ENCODE peak calls at places on chromosomes 11 and 22, in ten cellular contexts. O, U, T, K, J, R, I, C, Y and V are unnamed samples.

GRCh38 chr11:108906329-108906728 is 241.5 kb downstream of the DDX10 start:
- DNase-seq in O (no peak), I (peak), Y (no peak), K (peak), C (no peak), U (no peak), R (no peak), J (no peak), T (no peak), V (no peak)

GRCh38 chr22:27110985-27111451 is 453.6 kb downstream of the MIAT start:
- DNase-seq in C (no peak), I (no peak), O (no peak), U (no peak), R (no peak), T (no peak), Y (no peak), J (no peak), K (no peak), V (no peak)

GRCh38 chr11:134754196-134754822 is 342.3 kb upstream of the B3GAT1 start:
- DNase-seq in I (no peak), C (no peak), R (no peak), Y (no peak), T (no peak), K (no peak), U (no peak), O (no peak), J (no peak), V (no peak)

GRCh38 chr22:47309476-47309875 is 547.0 kb downstream of the TBC1D22A start:
- DNase-seq in K (no peak), J (no peak), O (peak), U (no peak), C (no peak), I (no peak), Y (no peak), T (no peak), R (no peak), V (no peak)

GRCh38 chr11:68841718-68842426 is at the start of gene CPT1A:
- DNase-seq in R (peak), C (peak), K (peak), J (peak), O (peak), U (peak), Y (peak), T (peak), I (peak), V (peak)

GRCh38 chr11:84243629-84244263 is 957.6 kb upstream of the CCDC90B start:
- DNase-seq in Y (no peak), J (no peak), K (no peak), C (no peak), U (no peak), O (no peak), I (no peak), R (peak), T (no peak), V (no peak)

GRCh38 chr11:74538680-74539079 is 45.2 kb upstream of the LIPT2 start:
- DNase-seq in K (no peak), O (no peak), C (no peak), Y (no peak), R (no peak), U (no peak), T (no peak), J (no peak), I (peak), V (no peak)

GRCh38 chr11:69099193-69099592 is 50.5 kb downstream of the TPCN2 start:
- DNase-seq in J (no peak), T (no peak), R (no peak), O (no peak), U (no peak), K (no peak), I (no peak), Y (no peak), C (no peak), V (no peak)

GRCh38 chr11:73189723-73190556 is 28.1 kb upstream of the P2RY2 start:
- DNase-seq in O (no peak), Y (no peak), R (no peak), U (no peak), C (no peak), K (no peak), J (no peak), I (no peak), T (no peak), V (no peak)

GRCh38 chr11:62359475-62359874 is 22.2 kb downstream of the ASRGL1 start:
- DNase-seq in Y (no peak), T (no peak), K (no peak), J (no peak), O (no peak), I (no peak), R (no peak), U (no peak), C (no peak), V (no peak)

GRCh38 chr11:28447226-28447625 is 339.0 kb downstream of the METTL15 start:
- DNase-seq in U (no peak), T (no peak), I (no peak), K (peak), Y (no peak), J (no peak), O (no peak), R (no peak), C (no peak), V (no peak)

GRCh38 chr22:46058591-46059519 is 81.9 kb upstream of the WNT7B start:
- DNase-seq in I (no peak), R (no peak), O (peak), C (no peak), K (no peak), Y (no peak), U (no peak), T (no peak), J (no peak), V (peak)

GRCh38 chr11:1559103-1559951 is 12.7 kb downstream of the DUSP8 start:
- DNase-seq in Y (peak), R (peak), J (no peak), U (no peak), T (peak), I (peak), K (peak), O (peak), C (no peak), V (peak)

GRCh38 chr11:13717331-13717730 is 48.9 kb downstream of the FAR1 start:
- DNase-seq in K (peak), U (no peak), T (peak), I (peak), R (no peak), J (no peak), Y (no peak), O (no peak), C (no peak), V (no peak)

GRCh38 chr11:56783448-56784041 is 35.0 kb upstream of the OR9G4 start:
- DNase-seq in I (peak), C (no peak), K (peak), U (no peak), T (peak), Y (no peak), O (no peak), R (peak), J (no peak), V (no peak)

GRCh38 chr11:97657852-97658251 is 1268.0 kb downstream of the JRKL start:
- DNase-seq in R (no peak), C (no peak), T (no peak), I (no peak), Y (no peak), U (no peak), O (no peak), K (no peak), J (no peak), V (no peak)

GRCh38 chr11:61860054-61860903 is 31.1 kb downstream of the FADS3 start:
- DNase-seq in R (no peak), T (peak), K (peak), Y (no peak), I (no peak), O (peak), J (no peak), U (no peak), C (no peak), V (peak)

GRCh38 chr11:11413776-11414175 is 60.7 kb upstream of the CSNK2A3 start:
- DNase-seq in O (no peak), U (no peak), I (peak), T (no peak), Y (no peak), J (no peak), R (no peak), K (no peak), C (no peak), V (no peak)

GRCh38 chr11:72681226-72682153 is 7.3 kb upstream of the PDE2A start:
- DNase-seq in K (no peak), Y (no peak), R (no peak), U (no peak), C (no peak), J (no peak), T (no peak), O (no peak), I (peak), V (peak)

GRCh38 chr22:33557836-33558235 is 362.4 kb downstream of the LARGE1 start:
- DNase-seq in R (no peak), O (no peak), T (no peak), I (no peak), U (no peak), K (no peak), C (no peak), Y (no peak), J (no peak), V (no peak)

GRCh38 chr22:30408388-30409101 is 11.7 kb downstream of the SEC14L2 start:
- DNase-seq in O (no peak), T (no peak), R (no peak), Y (no peak), I (peak), C (no peak), K (no peak), J (no peak), U (no peak), V (no peak)

GRCh38 chr11:104028476-104028875 is 8.0 kb upstream of the DDI1 start:
- DNase-seq in O (no peak), I (no peak), C (no peak), T (no peak), Y (no peak), U (no peak), K (no peak), J (no peak), R (no peak), V (no peak)

GRCh38 chr11:79274636-79275315 is 166.1 kb downstream of the TENM4 start:
- DNase-seq in Y (no peak), R (no peak), U (no peak), O (no peak), K (peak), J (no peak), T (no peak), C (no peak), I (no peak), V (no peak)

GRCh38 chr22:30985561-30986208 is 16.6 kb downstream of the TUG1 start:
- DNase-seq in K (no peak), T (no peak), R (no peak), I (no peak), J (no peak), O (no peak), C (no peak), U (no peak), Y (no peak), V (no peak)

GRCh38 chr11:74647404-74647803 is 55.0 kb downstream of the POLD3 start:
- DNase-seq in T (no peak), O (no peak), I (no peak), J (no peak), U (no peak), K (no peak), R (no peak), Y (no peak), C (no peak), V (no peak)

GRCh38 chr22:40628354-40629042 is 8.0 kb downstream of the MRTFA start:
- DNase-seq in K (no peak), J (no peak), O (no peak), Y (no peak), U (peak), T (no peak), I (peak), R (no peak), C (no peak), V (no peak)

GRCh38 chr22:32205974-32206773 is 1.3 kb upstream of the RFPL2 start:
- DNase-seq in J (no peak), I (no peak), O (no peak), T (no peak), C (no peak), R (no peak), Y (no peak), U (no peak), K (no peak), V (no peak)

GRCh38 chr22:50178871-50179869 is 6.5 kb upstream of the TRABD start:
- DNase-seq in T (no peak), O (no peak), I (no peak), R (no peak), C (no peak), J (no peak), Y (no peak), U (no peak), K (no peak), V (no peak)

GRCh38 chr22:47049078-47049609 is 286.7 kb downstream of the TBC1D22A start:
- DNase-seq in K (no peak), C (no peak), J (no peak), R (no peak), Y (no peak), U (no peak), O (no peak), I (no peak), T (no peak), V (no peak)

GRCh38 chr11:45580399-45580798 is 85.0 kb downstream of the CHST1 start:
- DNase-seq in K (peak), J (no peak), I (peak), C (no peak), T (no peak), Y (no peak), O (no peak), R (no peak), U (no peak), V (no peak)

GRCh38 chr11:130652671-130653335 is 204.4 kb downstream of the ADAMTS15 start:
- DNase-seq in R (no peak), C (no peak), U (no peak), Y (peak), K (peak), T (no peak), O (no peak), I (peak), J (no peak), V (peak)